ENCODE peak calls at places on chromosome 4, in four cellular contexts. W is cardiac muscle cell, N is ovary, E is cardiac fibroblast. X is an unnamed sample.
A peak's percentile ranks its signal among the peaks of the same experiment; 100 is the strongest.

GRCh38 chr4:34279011-34279410 is 1965.3 kb downstream of the ARAP2 start:
- DNase-seq in E (no peak), W (no peak), N (no peak), X (no peak)

GRCh38 chr4:153260152-153260551 is 55.9 kb downstream of the TRIM2 start:
- DNase-seq in W (no peak), E (no peak), N (no peak), X (no peak)

GRCh38 chr4:139838811-139839210 is 173.2 kb downstream of the MGST2 start:
- DNase-seq in E (peak; percentile 29), W (no peak), N (peak; percentile 20), X (no peak)

GRCh38 chr4:159778298-159778697 is 675.4 kb downstream of the RAPGEF2 start:
- DNase-seq in W (no peak), E (no peak), N (no peak), X (no peak)

GRCh38 chr4:94332983-94333590 is 9.5 kb downstream of the HPGDS start:
- DNase-seq in W (peak; percentile 36), N (no peak), E (peak; percentile 33), X (no peak)

GRCh38 chr4:71663780-71664179 is 120.1 kb downstream of the GC start:
- DNase-seq in W (no peak), E (no peak), N (no peak), X (no peak)

GRCh38 chr4:153126137-153126536 is 78.1 kb upstream of the TRIM2 start:
- DNase-seq in E (no peak), N (no peak), W (no peak), X (no peak)

GRCh38 chr4:71532407-71532806 is 193.6 kb downstream of the SLC4A4 start:
- DNase-seq in W (no peak), N (no peak), E (no peak), X (no peak)

GRCh38 chr4:148787285-148787684 is 345.1 kb upstream of the NR3C2 start:
- DNase-seq in W (no peak), N (no peak), E (no peak), X (no peak)

GRCh38 chr4:123588631-123589223 is 192.1 kb downstream of the SPRY1 start:
- DNase-seq in N (no peak), W (no peak), E (peak; percentile 60), X (no peak)

GRCh38 chr4:67749286-67749685 is 4.9 kb downstream of the GNRHR start:
- DNase-seq in E (no peak), W (no peak), N (no peak), X (no peak)

GRCh38 chr4:159600102-159600501 is 497.2 kb downstream of the RAPGEF2 start:
- DNase-seq in N (no peak), W (no peak), E (no peak), X (no peak)

GRCh38 chr4:140626982-140627381 is 58.2 kb upstream of the UCP1 start:
- DNase-seq in E (peak; percentile 13), N (no peak), W (no peak), X (no peak)

GRCh38 chr4:7030856-7031255 is 12.3 kb upstream of the TADA2B start:
- DNase-seq in E (no peak), W (no peak), N (no peak), X (no peak)

GRCh38 chr4:151267104-151267503 is 9.9 kb upstream of the PRSS48 start:
- DNase-seq in W (no peak), N (no peak), E (no peak), X (no peak)

GRCh38 chr4:29553842-29554241 is 1166.3 kb upstream of the PCDH7 start:
- DNase-seq in W (no peak), E (no peak), N (no peak), X (no peak)

GRCh38 chr4:144634978-144635747 is 10.8 kb upstream of the HHIP start:
- DNase-seq in E (no peak), N (no peak), W (no peak), X (no peak)

GRCh38 chr4:61443813-61444510 is 243.8 kb downstream of the ADGRL3 start:
- DNase-seq in N (no peak), W (no peak), E (peak; percentile 90), X (no peak)

GRCh38 chr4:125357675-125358074 is 42.9 kb downstream of the FAT4 start:
- DNase-seq in N (no peak), W (no peak), E (no peak), X (no peak)

GRCh38 chr4:37591349-37591748 is 94.8 kb downstream of the RELL1 start:
- DNase-seq in N (no peak), W (no peak), E (no peak), X (no peak)

GRCh38 chr4:90099795-90100194 is 27.4 kb upstream of the CCSER1 start:
- DNase-seq in N (no peak), E (peak; percentile 1), W (no peak), X (no peak)

GRCh38 chr4:124806403-124806802 is 93.9 kb upstream of the ANKRD50 start:
- DNase-seq in N (no peak), W (no peak), E (peak; percentile 33), X (no peak)

GRCh38 chr4:150402968-150403367 is 179.0 kb upstream of the MAB21L2 start:
- DNase-seq in W (peak; percentile 87), N (peak; percentile 26), E (no peak), X (no peak)

GRCh38 chr4:77043507-77044131 is 32.2 kb downstream of the CCNI start:
- DNase-seq in N (no peak), E (peak; percentile 49), W (no peak), X (no peak)

GRCh38 chr4:131258361-131258760 is 1890.7 kb upstream of the PCDH10 start:
- DNase-seq in E (no peak), W (no peak), N (no peak), X (no peak)

GRCh38 chr4:73850261-73850970 is 2.7 kb upstream of the PF4V1 start:
- DNase-seq in N (no peak), W (no peak), E (peak; percentile 66), X (no peak)

GRCh38 chr4:105895324-105895608 is at the start of gene NPNT:
- DNase-seq in E (no peak), W (peak; percentile 79), N (no peak), X (peak; percentile 37)

GRCh38 chr4:159224412-159224811 is 121.5 kb downstream of the RAPGEF2 start:
- DNase-seq in N (no peak), W (no peak), E (no peak), X (no peak)

GRCh38 chr4:7422098-7422897 is 12.4 kb downstream of the PSAPL1 start:
- DNase-seq in E (no peak), W (no peak), N (peak; percentile 16), X (no peak)

GRCh38 chr4:139655116-139655515 is 10.5 kb upstream of the MGST2 start:
- DNase-seq in N (no peak), W (peak; percentile 41), E (peak; percentile 83), X (peak; percentile 26)

GRCh38 chr4:175453456-175453855 is 358.6 kb downstream of the GPM6A start:
- DNase-seq in N (no peak), W (no peak), E (no peak), X (no peak)

GRCh38 chr4:127249066-127249766 is 383.5 kb upstream of the INTU start:
- DNase-seq in W (no peak), E (peak; percentile 0), N (no peak), X (no peak)

GRCh38 chr4:168832746-168833575 is 177.1 kb downstream of the CBR4 start:
- DNase-seq in E (peak; percentile 53), N (peak; percentile 72), W (peak; percentile 57), X (peak; percentile 77)

GRCh38 chr4:153114771-153115321 is 89.4 kb upstream of the TRIM2 start:
- DNase-seq in E (peak; percentile 81), W (no peak), N (no peak), X (no peak)

GRCh38 chr4:43987331-43987944 is 461.2 kb downstream of the KCTD8 start:
- DNase-seq in E (peak; percentile 65), W (no peak), N (no peak), X (no peak)

GRCh38 chr4:15920723-15921591 is 17.6 kb downstream of the FGFBP1 start:
- DNase-seq in E (peak; percentile 98), N (no peak), W (peak; percentile 22), X (no peak)

GRCh38 chr4:14257903-14258302 is 630.4 kb upstream of the BOD1L1 start:
- DNase-seq in E (no peak), W (no peak), N (no peak), X (no peak)
- TF ChIP-seq CTCF in E (no peak), W (no peak), N (no peak), X (no peak)

GRCh38 chr4:75940692-75941253 is at the start of gene NAAA:
- DNase-seq in N (peak; percentile 73), W (peak; percentile 81), E (peak; percentile 52), X (peak; percentile 89)
- TF ChIP-seq CTCF in N (no peak), W (no peak), E (no peak), X (no peak)

GRCh38 chr4:113209652-113210320 is 160.3 kb downstream of the ANK2 start:
- DNase-seq in N (no peak), E (no peak), W (no peak), X (no peak)

GRCh38 chr4:113212613-113213012 is 163.2 kb downstream of the ANK2 start:
- DNase-seq in W (no peak), N (no peak), E (no peak), X (no peak)

GRCh38 chr4:113209153-113209552 is 159.7 kb downstream of the ANK2 start:
- DNase-seq in W (no peak), E (no peak), N (no peak), X (no peak)
- TF ChIP-seq CTCF in W (no peak), E (no peak), N (no peak), X (no peak)

DNA sequence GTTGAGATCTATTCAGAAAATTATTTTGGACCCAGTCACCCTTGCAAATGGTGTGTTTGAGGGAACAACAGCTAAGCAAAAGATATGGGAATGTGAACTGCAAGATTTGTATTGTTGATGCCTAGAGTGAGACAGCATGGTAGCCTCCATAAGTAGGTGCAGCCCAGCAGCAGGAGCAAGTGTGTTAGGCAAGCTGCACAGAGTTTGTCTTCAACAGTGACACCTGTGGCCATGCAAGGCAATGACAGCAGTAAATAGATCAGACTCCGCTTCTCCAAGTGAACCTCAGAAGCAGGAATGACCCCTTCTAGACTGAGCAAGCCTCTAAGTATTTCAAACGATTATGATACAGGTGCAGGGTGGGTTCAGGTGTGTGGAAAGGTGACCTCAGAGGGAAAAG is 133.4 kb upstream of the MSX1 start:
- DNase-seq in N (no peak), E (peak; percentile 5), W (no peak), X (no peak)
- TF ChIP-seq CTCF in N (no peak), E (peak; percentile 24), W (peak; percentile 22), X (peak; percentile 45)

DNA sequence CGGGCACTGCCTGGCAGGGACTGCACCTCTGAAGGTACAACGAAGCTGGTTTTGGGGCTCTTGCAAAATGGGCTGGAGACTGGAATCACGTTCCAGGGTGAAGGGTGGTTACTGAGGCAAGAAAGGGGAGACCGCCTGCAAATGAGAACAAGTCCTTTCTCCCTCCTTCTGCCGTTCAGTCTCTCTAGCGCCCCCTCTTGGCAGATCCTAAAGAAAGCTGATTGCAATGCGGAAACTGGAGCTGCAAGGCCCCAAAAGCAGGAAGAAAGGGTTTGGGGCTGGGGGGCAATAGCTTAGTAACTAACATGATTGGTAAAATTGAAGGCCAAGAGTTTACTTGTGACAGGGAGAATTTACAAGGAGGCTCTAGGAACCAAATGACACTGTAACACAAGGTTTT is 222.6 kb upstream of the HAND2 start:
- DNase-seq in N (no peak), E (peak; percentile 36), W (peak; percentile 10), X (peak; percentile 62)
- TF ChIP-seq CTCF in N (no peak), E (peak; percentile 51), W (peak; percentile 54), X (peak; percentile 81)

X was measured in glutamatergic neuron.